ENCODE peak calls at places on chromosome 4, in seven cellular contexts. Z is SK-N-SH, F is K562, B is HCT116, R is GM12878, A is H1, M is HepG2. D is an unnamed sample.
A peak's percentile ranks its signal among the peaks of the same experiment; 100 is the strongest.

GRCh38 chr4:8821151-8821950 is 50.3 kb downstream of the HMX1 start:
- DNase-seq in Z (peak; percentile 4), F (peak; percentile 4), B (no peak), R (no peak), A (no peak), M (no peak), D (no peak)

GRCh38 chr4:101271516-101271915 is 75.8 kb downstream of the PPP3CA start:
- DNase-seq in Z (no peak), F (no peak), B (no peak), R (no peak), A (no peak), M (peak; percentile 37), D (no peak)

GRCh38 chr4:26248647-26249046 is 72.2 kb upstream of the RBPJ start:
- DNase-seq in Z (peak; percentile 46), F (no peak), B (no peak), R (no peak), A (no peak), M (no peak), D (no peak)

GRCh38 chr4:67546971-67547370 is 1.7 kb upstream of the CENPC start:
- DNase-seq in Z (no peak), F (no peak), B (no peak), R (no peak), A (no peak), M (no peak), D (no peak)

GRCh38 chr4:94548571-94548970 is 96.8 kb downstream of the PDLIM5 start:
- DNase-seq in Z (no peak), F (peak; percentile 54), B (peak; percentile 43), R (no peak), A (no peak), M (peak; percentile 71), D (no peak)

GRCh38 chr4:154208424-154208823 is 283.2 kb downstream of the DCHS2 start:
- DNase-seq in Z (no peak), F (peak; percentile 67), B (peak; percentile 34), R (no peak), A (no peak), M (no peak), D (no peak)

GRCh38 chr4:3255611-3256186 is 6.7 kb downstream of the MSANTD1 start:
- DNase-seq in Z (no peak), F (no peak), B (no peak), R (no peak), A (no peak), M (no peak), D (no peak)

GRCh38 chr4:24980064-24980690 is 50.6 kb downstream of the LGI2 start:
- DNase-seq in Z (peak; percentile 53), F (peak; percentile 59), B (peak; percentile 61), R (peak; percentile 19), A (peak; percentile 41), M (peak; percentile 33), D (peak; percentile 13)

GRCh38 chr4:32662803-32663202 is 1942.6 kb downstream of the PCDH7 start:
- DNase-seq in Z (no peak), F (no peak), B (no peak), R (no peak), A (no peak), M (no peak), D (no peak)

GRCh38 chr4:183397741-183398297 is 46.6 kb upstream of the CDKN2AIP start:
- DNase-seq in Z (no peak), F (no peak), B (no peak), R (no peak), A (no peak), M (no peak), D (no peak)

GRCh38 chr4:163681208-163681821 is 186.8 kb downstream of the TMA16 start:
- DNase-seq in Z (peak; percentile 48), F (peak; percentile 26), B (peak; percentile 38), R (no peak), A (no peak), M (peak; percentile 35), D (no peak)

GRCh38 chr4:166675411-166675810 is 558.9 kb downstream of the SPOCK3 start:
- DNase-seq in Z (no peak), F (no peak), B (no peak), R (no peak), A (no peak), M (no peak), D (no peak)

GRCh38 chr4:26300314-26301307 is 20.2 kb upstream of the RBPJ start:
- DNase-seq in Z (no peak), F (no peak), B (no peak), R (no peak), A (no peak), M (no peak), D (no peak)

GRCh38 chr4:22385615-22386014 is 130.3 kb downstream of the ADGRA3 start:
- DNase-seq in Z (no peak), F (no peak), B (peak; percentile 59), R (no peak), A (no peak), M (no peak), D (no peak)
- TF ChIP-seq JUND in Z (peak; percentile 88), F (no peak), B (peak; percentile 57), R (no peak), A (no peak), M (no peak), D (no peak)

GRCh38 chr4:148056879-148057278 is 325.0 kb downstream of the ARHGAP10 start:
- DNase-seq in Z (no peak), F (peak; percentile 20), B (peak; percentile 6), R (peak; percentile 95), A (peak; percentile 25), M (no peak), D (peak; percentile 15)
- TF ChIP-seq JUND in Z (peak; percentile 35), F (no peak), B (peak; percentile 41), R (peak; percentile 10), A (peak; percentile 72), M (no peak), D (no peak)

GRCh38 chr4:173330590-173330989 is 3.6 kb downstream of the HMGB2 start:
- DNase-seq in Z (no peak), F (no peak), B (no peak), R (no peak), A (no peak), M (no peak), D (no peak)

GRCh38 chr4:173333658-173334084 is 487 bp downstream of the HMGB2 start:
- DNase-seq in Z (peak; percentile 71), F (peak; percentile 60), B (no peak), R (no peak), A (no peak), M (peak; percentile 2), D (no peak)

GRCh38 chr4:173334085-173334890 is at the start of gene HMGB2:
- DNase-seq in Z (peak; percentile 97), F (peak; percentile 99), B (peak; percentile 99), R (peak; percentile 99), A (peak; percentile 100), M (peak; percentile 99), D (peak; percentile 92)

GRCh38 chr4:173332963-173333657 is 1.0 kb downstream of the HMGB2 start:
- DNase-seq in Z (no peak), F (no peak), B (no peak), R (no peak), A (no peak), M (no peak), D (peak; percentile 28)

DNA sequence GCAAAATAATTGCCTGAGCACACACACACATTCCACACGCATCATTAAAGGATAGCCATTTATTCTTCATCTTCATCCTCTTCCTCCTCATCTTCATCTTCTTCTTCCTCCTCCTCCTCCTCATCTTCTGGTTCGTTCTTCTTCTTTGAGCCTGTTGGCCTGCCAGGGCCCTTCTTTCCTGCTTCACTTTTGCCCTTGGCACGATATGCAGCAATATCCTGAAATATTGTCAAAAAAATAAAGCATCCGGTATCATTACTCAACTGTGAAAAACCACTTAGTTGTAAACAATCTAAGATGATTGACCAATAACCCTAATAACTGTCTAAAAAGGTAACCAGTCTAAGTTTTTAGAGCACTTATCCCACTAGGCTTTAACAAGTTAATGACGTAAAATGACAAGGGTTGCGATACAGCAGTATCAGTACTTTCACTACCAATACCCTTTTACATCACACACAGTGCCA is 2.1 kb downstream of the HMGB2 start:
- DNase-seq in Z (no peak), F (no peak), B (no peak), R (no peak), A (no peak), M (no peak), D (no peak)
- TF ChIP-seq JUND in Z (no peak), F (no peak), B (no peak), R (no peak), A (no peak), M (no peak), D (no peak)

DNA sequence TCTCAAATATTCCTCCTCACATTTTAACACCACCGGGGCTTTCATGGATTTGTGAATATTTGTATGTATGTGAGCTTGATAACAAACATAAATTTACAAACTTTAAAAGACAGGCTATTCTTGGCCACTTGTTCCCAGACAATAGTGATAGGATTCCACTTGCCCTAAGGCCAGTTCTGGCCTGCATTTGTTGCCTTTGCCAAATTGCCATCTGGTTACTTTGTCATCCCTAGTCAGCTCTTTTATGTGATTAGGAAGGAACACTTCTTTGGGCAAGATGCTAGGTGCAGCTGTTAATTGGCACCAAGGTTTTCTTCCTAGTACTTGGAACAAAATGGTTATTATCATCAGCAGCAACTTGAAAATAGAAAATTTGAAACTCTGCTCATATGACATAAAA is 63.3 kb downstream of the CCSER1 start:
- DNase-seq in Z (no peak), F (no peak), B (no peak), R (no peak), A (no peak), M (no peak), D (no peak)
- TF ChIP-seq JUND in Z (no peak), F (no peak), B (no peak), R (no peak), A (no peak), M (no peak), D (no peak)

DNA sequence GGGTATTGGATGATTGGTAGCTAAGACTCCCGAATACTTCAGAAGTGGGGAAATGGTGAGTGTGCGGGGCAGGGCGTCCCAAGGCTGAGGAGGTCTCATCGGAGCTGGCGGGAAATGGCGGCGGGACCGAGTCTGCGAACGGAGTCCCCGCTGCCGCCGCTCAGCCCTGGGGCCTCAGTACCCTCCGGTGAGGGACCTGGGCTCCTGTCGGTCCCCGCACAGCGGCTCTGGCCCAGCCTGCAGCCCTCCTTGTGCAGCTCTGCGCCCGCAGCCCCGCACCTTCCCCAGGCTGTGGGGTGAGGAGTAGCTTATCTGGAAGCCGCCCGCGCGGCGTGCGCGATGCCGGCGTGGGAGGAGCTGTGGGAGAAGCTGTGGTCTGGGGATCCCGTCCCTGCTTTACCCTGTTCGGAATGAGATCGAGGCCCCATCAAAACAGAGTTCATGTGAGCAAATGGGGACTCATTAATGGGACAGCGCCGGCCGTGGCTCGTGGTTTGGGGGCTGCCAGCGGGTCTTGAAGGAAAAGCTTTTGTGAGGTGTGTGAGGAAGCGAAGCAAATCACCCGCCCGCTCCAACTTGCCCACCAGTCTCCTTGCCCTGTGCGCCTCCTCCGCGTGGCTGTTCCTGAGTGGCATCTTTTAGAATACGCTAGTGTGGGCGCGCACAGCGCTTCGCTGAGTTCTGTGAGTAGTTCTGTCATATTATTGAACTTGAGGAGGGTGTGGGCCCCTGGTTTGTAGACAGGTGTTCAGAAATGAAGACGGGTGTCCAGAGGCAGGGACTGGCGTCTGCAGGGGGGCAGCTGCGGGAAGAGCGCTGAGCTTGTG is 531 bp downstream of the ZNF141 start:
- DNase-seq in Z (no peak), F (no peak), B (no peak), R (no peak), A (no peak), M (no peak), D (no peak)
- TF ChIP-seq JUND in Z (no peak), F (no peak), B (no peak), R (no peak), A (no peak), M (no peak), D (no peak)